ENCODE peak calls at places on chromosomes 7 and 10, in four cellular contexts. One of them, this sample, is unnamed.

GRCh38 chr7:150940446-150941102 is 37.5 kb downstream of the KCNH2 start:
- DNase-seq in left colon: no peak
- DNase-seq in heart left ventricle: no peak
- DNase-seq in T-helper 9 cell: no peak
- DNase-seq in this sample: peak; percentile 38

GRCh38 chr7:138934861-138935260 is 46.3 kb downstream of the KIAA1549 start:
- DNase-seq in heart left ventricle: no peak
- DNase-seq in left colon: no peak
- DNase-seq in T-helper 9 cell: no peak
- DNase-seq in this sample: no peak

GRCh38 chr7:129191272-129191671 is 2.8 kb downstream of the SMO start:
- DNase-seq in heart left ventricle: no peak
- DNase-seq in T-helper 9 cell: no peak
- DNase-seq in left colon: no peak
- DNase-seq in this sample: no peak

GRCh38 chr7:140005754-140006503 is 56.8 kb downstream of the PARP12 start:
- DNase-seq in left colon: peak; percentile 26
- DNase-seq in heart left ventricle: peak; percentile 49
- DNase-seq in T-helper 9 cell: no peak
- DNase-seq in this sample: no peak

GRCh38 chr7:39735903-39736302 is 112.5 kb downstream of the RALA start:
- DNase-seq in heart left ventricle: no peak
- DNase-seq in T-helper 9 cell: no peak
- DNase-seq in left colon: no peak
- DNase-seq in this sample: no peak

GRCh38 chr7:127943541-127944521 is 87.4 kb downstream of the LRRC4 start:
- DNase-seq in left colon: no peak
- DNase-seq in T-helper 9 cell: no peak
- DNase-seq in heart left ventricle: peak; percentile 36
- DNase-seq in this sample: no peak

GRCh38 chr10:50480054-50481007 is 143.4 kb downstream of the SGMS1 start:
- DNase-seq in T-helper 9 cell: no peak
- DNase-seq in heart left ventricle: no peak
- DNase-seq in left colon: no peak
- DNase-seq in this sample: no peak

GRCh38 chr10:77070892-77071595 is 566.6 kb downstream of the KCNMA1 start:
- DNase-seq in left colon: no peak
- DNase-seq in T-helper 9 cell: no peak
- DNase-seq in heart left ventricle: peak; percentile 34
- DNase-seq in this sample: no peak

GRCh38 chr10:52313350-52314006 is 603 bp upstream of the DKK1 start:
- DNase-seq in heart left ventricle: no peak
- DNase-seq in left colon: peak; percentile 9
- DNase-seq in T-helper 9 cell: no peak
- DNase-seq in this sample: peak; percentile 8

GRCh38 chr7:22849158-22849557 is 26.5 kb upstream of the TOMM7 start:
- DNase-seq in T-helper 9 cell: no peak
- DNase-seq in heart left ventricle: no peak
- DNase-seq in left colon: no peak
- DNase-seq in this sample: no peak

GRCh38 chr7:133824123-133824522 is 303.0 kb upstream of the LRGUK start:
- DNase-seq in heart left ventricle: no peak
- DNase-seq in T-helper 9 cell: no peak
- DNase-seq in left colon: no peak
- DNase-seq in this sample: no peak

GRCh38 chr10:79390551-79391229 is 43.4 kb downstream of the PPIF start:
- DNase-seq in heart left ventricle: peak; percentile 38
- DNase-seq in left colon: peak; percentile 44
- DNase-seq in T-helper 9 cell: no peak
- DNase-seq in this sample: no peak

GRCh38 chr7:69674701-69675182 is 76.5 kb downstream of the AUTS2 start:
- DNase-seq in left colon: no peak
- DNase-seq in heart left ventricle: no peak
- DNase-seq in T-helper 9 cell: no peak
- DNase-seq in this sample: no peak

GRCh38 chr7:7565746-7566650 is 686 bp upstream of the MIOS start:
- DNase-seq in left colon: peak; percentile 43
- DNase-seq in T-helper 9 cell: no peak
- DNase-seq in heart left ventricle: no peak
- DNase-seq in this sample: no peak

GRCh38 chr7:26291251-26291650 is 411 bp upstream of the SNX10 start:
- DNase-seq in T-helper 9 cell: no peak
- DNase-seq in heart left ventricle: no peak
- DNase-seq in left colon: no peak
- DNase-seq in this sample: no peak

GRCh38 chr10:110494532-110494931 is 3.2 kb upstream of the DUSP5 start:
- DNase-seq in left colon: no peak
- DNase-seq in T-helper 9 cell: no peak
- DNase-seq in heart left ventricle: no peak
- DNase-seq in this sample: no peak

GRCh38 chr7:44289341-44290249 is 35.8 kb downstream of the CAMK2B start:
- DNase-seq in heart left ventricle: peak; percentile 34
- DNase-seq in T-helper 9 cell: no peak
- DNase-seq in left colon: no peak
- DNase-seq in this sample: no peak

GRCh38 chr7:132065193-132065972 is 509.0 kb upstream of the PODXL start:
- DNase-seq in T-helper 9 cell: no peak
- DNase-seq in left colon: peak; percentile 18
- DNase-seq in heart left ventricle: peak; percentile 78
- DNase-seq in this sample: peak; percentile 88

GRCh38 chr7:41466760-41467384 is 236.0 kb downstream of the INHBA start:
- DNase-seq in heart left ventricle: no peak
- DNase-seq in T-helper 9 cell: no peak
- DNase-seq in left colon: no peak
- DNase-seq in this sample: no peak

GRCh38 chr7:2707481-2707880 is 19.5 kb downstream of the AMZ1 start:
- DNase-seq in heart left ventricle: no peak
- DNase-seq in T-helper 9 cell: no peak
- DNase-seq in left colon: no peak
- DNase-seq in this sample: no peak

GRCh38 chr10:113517165-113517892 is 35.5 kb upstream of the HABP2 start:
- DNase-seq in left colon: no peak
- DNase-seq in heart left ventricle: no peak
- DNase-seq in T-helper 9 cell: no peak
- DNase-seq in this sample: no peak

GRCh38 chr7:135493362-135493761 is 16.5 kb downstream of the CNOT4 start:
- DNase-seq in left colon: no peak
- DNase-seq in heart left ventricle: no peak
- DNase-seq in T-helper 9 cell: no peak
- DNase-seq in this sample: no peak

GRCh38 chr10:57314046-57314445 is 953.0 kb upstream of the ZWINT start:
- DNase-seq in heart left ventricle: no peak
- DNase-seq in T-helper 9 cell: no peak
- DNase-seq in left colon: no peak
- DNase-seq in this sample: no peak

GRCh38 chr10:122286872-122287271 is 15.8 kb downstream of the BTBD16 start:
- DNase-seq in heart left ventricle: peak; percentile 86
- DNase-seq in left colon: no peak
- DNase-seq in T-helper 9 cell: no peak
- DNase-seq in this sample: peak; percentile 78

GRCh38 chr7:15851201-15851600 is 164.7 kb upstream of the MEOX2 start:
- DNase-seq in T-helper 9 cell: no peak
- DNase-seq in heart left ventricle: no peak
- DNase-seq in left colon: no peak
- DNase-seq in this sample: no peak

GRCh38 chr10:97548828-97549455 is 23.6 kb upstream of the ANKRD2 start:
- DNase-seq in heart left ventricle: no peak
- DNase-seq in T-helper 9 cell: no peak
- DNase-seq in left colon: no peak
- DNase-seq in this sample: no peak

GRCh38 chr10:101567165-101568006 is 20.7 kb downstream of the POLL start:
- DNase-seq in left colon: no peak
- DNase-seq in heart left ventricle: no peak
- DNase-seq in T-helper 9 cell: no peak
- DNase-seq in this sample: no peak

GRCh38 chr10:22624289-22624738 is 90.1 kb downstream of the PIP4K2A start:
- DNase-seq in heart left ventricle: no peak
- DNase-seq in T-helper 9 cell: no peak
- DNase-seq in left colon: no peak
- DNase-seq in this sample: peak; percentile 64

GRCh38 chr10:122519873-122520272 is 40.7 kb upstream of the DMBT1 start:
- DNase-seq in T-helper 9 cell: no peak
- DNase-seq in heart left ventricle: no peak
- DNase-seq in left colon: no peak
- DNase-seq in this sample: no peak

GRCh38 chr10:48614481-48615383 is 9.9 kb upstream of the ARHGAP22 start:
- DNase-seq in left colon: no peak
- DNase-seq in T-helper 9 cell: no peak
- DNase-seq in heart left ventricle: no peak
- DNase-seq in this sample: no peak

GRCh38 chr7:107836237-107837144 is 33.5 kb upstream of the SLC26A3 start:
- DNase-seq in T-helper 9 cell: no peak
- DNase-seq in heart left ventricle: no peak
- DNase-seq in left colon: no peak
- DNase-seq in this sample: peak; percentile 6

GRCh38 chr7:142873281-142873784 is 12.2 kb downstream of the TRPV6 start:
- DNase-seq in T-helper 9 cell: no peak
- DNase-seq in left colon: no peak
- DNase-seq in heart left ventricle: no peak
- DNase-seq in this sample: no peak

GRCh38 chr10:130399425-130399950 is 263.3 kb downstream of the GLRX3 start:
- DNase-seq in heart left ventricle: no peak
- DNase-seq in T-helper 9 cell: no peak
- DNase-seq in left colon: no peak
- DNase-seq in this sample: no peak

GRCh38 chr7:25351761-25352160 is 123.5 kb upstream of the NPVF start:
- DNase-seq in heart left ventricle: no peak
- DNase-seq in T-helper 9 cell: no peak
- DNase-seq in left colon: no peak
- DNase-seq in this sample: no peak

GRCh38 chr10:76311752-76312699 is 880.6 kb downstream of the LRMDA start:
- DNase-seq in left colon: peak; percentile 19
- DNase-seq in T-helper 9 cell: no peak
- DNase-seq in heart left ventricle: peak; percentile 34
- DNase-seq in this sample: peak; percentile 50